ENCODE peak calls at places on chromosomes 2 and 18, in six cellular contexts. H is ovary, D is iPS DF 6.9, A is left lung, Z is neural progenitor cell, O is colonic mucosa. E is an unnamed sample. For H3K27me3 and H3K9me3, the result is how much of the 10 kb centered on the place peaks cover.

GRCh38 chr2:118403658-118404451 is 315.6 kb downstream of the INSIG2 start:
- DNase-seq in H (no peak), D (no peak), A (no peak), Z (no peak), O (no peak), E (no peak)

GRCh38 chr2:74894261-74895030 is 60.5 kb downstream of the HK2 start:
- DNase-seq in H (no peak), D (no peak), A (no peak), Z (no peak), O (no peak), E (peak)

GRCh38 chr2:47172156-47172921 is 17.2 kb upstream of the STPG4 start:
- DNase-seq in H (no peak), D (no peak), A (no peak), Z (no peak), O (peak), E (no peak)

GRCh38 chr2:95296036-95296435 is 1.1 kb upstream of the KCNIP3 start:
- DNase-seq in H (no peak), D (no peak), A (no peak), Z (peak), O (no peak), E (no peak)

GRCh38 chr18:4843771-4844170 is 353.3 kb downstream of the AKAIN1 start:
- DNase-seq in H (no peak), D (no peak), A (no peak), Z (no peak), O (no peak), E (no peak)

GRCh38 chr2:223688094-223688835 is 86.1 kb upstream of the SCG2 start:
- DNase-seq in H (no peak), D (no peak), A (no peak), Z (peak), O (no peak), E (no peak)

GRCh38 chr2:175175896-175176295 is 5.6 kb downstream of the ATP5MC3 start:
- DNase-seq in H (no peak), D (no peak), A (no peak), Z (no peak), O (no peak), E (no peak)

GRCh38 chr2:168210898-168211570 is 36.4 kb downstream of the STK39 start:
- DNase-seq in H (no peak), D (no peak), A (no peak), Z (no peak), O (no peak), E (peak)

GRCh38 chr2:41972819-41973218 is 75.0 kb upstream of the PKDCC start:
- DNase-seq in H (no peak), D (no peak), A (no peak), Z (no peak), O (no peak), E (no peak)

GRCh38 chr2:56364902-56365301 is 181.1 kb downstream of the CCDC85A start:
- DNase-seq in H (no peak), D (no peak), A (no peak), Z (no peak), O (no peak), E (no peak)

GRCh38 chr2:68362069-68362468 is 3.0 kb upstream of the PLEK start:
- DNase-seq in H (peak), D (peak), A (peak), Z (peak), O (peak), E (peak)

GRCh38 chr2:60556441-60556997 is 3.1 kb upstream of the BCL11A start:
- DNase-seq in H (no peak), D (no peak), A (no peak), Z (peak), O (peak), E (no peak)

GRCh38 chr2:6748399-6748798 is 117.3 kb downstream of the CMPK2 start:
- DNase-seq in H (no peak), D (no peak), A (no peak), Z (no peak), O (no peak), E (no peak)
- H3K27ac ChIP-seq in H (no peak), D (no peak), A (no peak), Z (no peak), O (no peak), E (no peak)

GRCh38 chr2:26559044-26559405 is 81.1 kb upstream of the OTOF start:
- DNase-seq in H (no peak), D (no peak), A (peak), Z (no peak), O (no peak), E (no peak)

GRCh38 chr2:26561918-26562810 is 79.0 kb downstream of the CIB4 start:
- DNase-seq in H (peak), D (no peak), A (no peak), Z (no peak), O (peak), E (no peak)

GRCh38 chr2:26559556-26559955 is 81.6 kb downstream of the CIB4 start:
- DNase-seq in H (no peak), D (no peak), A (no peak), Z (peak), O (no peak), E (no peak)

GRCh38 chr2:26561376-26561775 is 79.8 kb downstream of the CIB4 start:
- DNase-seq in H (no peak), D (no peak), A (no peak), Z (no peak), O (no peak), E (no peak)

DNA sequence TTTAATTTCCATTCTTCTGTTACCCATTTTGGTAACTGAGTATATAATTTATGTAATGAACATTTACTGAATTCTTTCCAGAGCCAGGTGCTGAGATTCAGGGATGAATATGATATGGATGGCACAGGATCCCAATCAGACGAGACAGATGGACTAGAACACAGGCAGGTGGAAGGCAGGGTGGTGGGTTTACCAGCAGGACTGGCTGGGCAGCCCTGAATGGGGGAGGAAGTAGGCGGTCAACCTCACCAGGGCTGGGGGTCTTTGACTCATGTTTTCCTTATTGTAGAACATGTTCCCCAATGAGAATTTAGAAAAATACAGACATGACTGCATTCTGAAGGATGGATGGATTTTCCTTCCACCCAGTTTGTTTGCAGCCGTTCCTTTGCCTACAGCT is 80.3 kb downstream of the CIB4 start:
- DNase-seq in H (no peak), D (no peak), A (no peak), Z (no peak), O (no peak), E (no peak)
- H3K27me3 ChIP-seq in H (under half), D (under half), A (under half), Z (under half), O (under half), E (half or more)

GRCh38 chr2:97983698-97984097 is 12.1 kb downstream of the TMEM131 start:
- DNase-seq in H (no peak), D (no peak), A (no peak), Z (no peak), O (no peak), E (no peak)

GRCh38 chr2:97982621-97983020 is 13.1 kb downstream of the TMEM131 start:
- DNase-seq in H (no peak), D (no peak), A (no peak), Z (no peak), O (no peak), E (no peak)

GRCh38 chr2:97979894-97980293 is 15.9 kb downstream of the TMEM131 start:
- DNase-seq in H (no peak), D (no peak), A (no peak), Z (no peak), O (no peak), E (no peak)

GRCh38 chr2:97985998-97986397 is 9.8 kb downstream of the TMEM131 start:
- DNase-seq in H (no peak), D (no peak), A (no peak), Z (no peak), O (no peak), E (no peak)

DNA sequence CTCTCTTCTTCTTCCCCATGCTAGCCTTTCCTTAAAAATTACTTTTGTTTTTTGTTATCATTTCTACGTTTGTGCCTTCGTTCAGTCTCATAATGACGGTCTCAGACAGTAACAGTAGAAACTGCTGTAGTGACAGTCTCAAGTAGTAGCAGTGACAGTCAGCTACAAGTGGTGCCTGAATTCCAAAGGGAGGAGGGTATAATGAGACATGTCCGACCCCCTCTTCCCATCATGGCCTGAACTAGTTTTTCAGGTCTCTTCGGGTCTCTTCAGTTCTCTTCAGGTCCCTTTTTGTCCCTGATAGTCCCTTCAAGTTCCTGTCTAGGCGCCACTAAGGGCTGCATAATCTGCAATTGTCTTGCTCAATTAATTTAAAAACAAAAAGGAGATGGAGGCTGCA is 12.6 kb downstream of the TMEM131 start:
- DNase-seq in H (no peak), D (no peak), A (no peak), Z (no peak), O (no peak), E (no peak)
- H3K9me3 ChIP-seq in H (under half), D (under half), A (under half), Z (under half), O (under half), E (under half)

DNA sequence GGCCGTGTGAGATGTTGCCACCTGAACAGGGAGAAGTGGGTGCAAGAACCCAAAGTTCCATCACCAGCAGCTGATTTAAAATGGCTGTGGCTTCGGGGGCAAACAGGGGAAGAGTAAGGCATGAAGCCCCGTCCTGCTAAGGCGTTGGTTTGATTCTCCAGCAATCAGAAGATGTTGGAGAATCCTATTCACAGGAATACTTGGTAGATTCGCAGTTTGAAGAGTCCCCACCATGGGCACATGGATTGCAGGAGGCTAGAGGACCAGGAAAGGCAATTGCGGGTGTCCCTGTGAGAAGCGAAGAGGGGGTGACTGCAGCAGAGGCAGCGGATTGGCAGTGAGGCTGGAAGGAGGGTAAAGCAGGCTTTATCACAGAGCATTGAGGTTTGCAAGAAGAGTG is 46.6 kb upstream of the TXNDC2 start:
- DNase-seq in H (no peak), D (no peak), A (no peak), Z (no peak), O (no peak), E (no peak)
- H3K27ac ChIP-seq in H (no peak), D (no peak), A (peak), Z (no peak), O (no peak), E (no peak)

E was measured in A673.